ENCODE peak calls at places on chromosomes 1 and 21, in ten cellular contexts. Q is stomach, E is GM12878, U is H54, W is lower leg skin, A is GM12892, S is body of pancreas, N is IMR-90, C is esophagus muscularis mucosa, G is tibial nerve. P is an unnamed sample.

GRCh38 chr1:25523512-25523911 is 19.9 kb upstream of the LDLRAP1 start:
- DNase-seq in Q (no peak), E (no peak), U (no peak), W (no peak), A (no peak), S (no peak), N (peak; percentile 46), C (no peak), G (no peak), P (no peak)

GRCh38 chr1:86866665-86867064 is 47.3 kb downstream of the SELENOF start:
- DNase-seq in Q (no peak), E (no peak), U (no peak), W (no peak), A (no peak), S (no peak), N (peak; percentile 87), C (no peak), G (no peak), P (no peak)

GRCh38 chr1:115077286-115077983 is 11.9 kb downstream of the TSPAN2 start:
- DNase-seq in Q (no peak), E (no peak), U (no peak), W (no peak), A (no peak), S (no peak), N (no peak), C (no peak), G (no peak), P (no peak)

GRCh38 chr1:83769594-83770321 is 229.2 kb downstream of the TTLL7 start:
- DNase-seq in Q (no peak), E (no peak), U (no peak), W (no peak), A (no peak), S (no peak), N (no peak), C (no peak), G (no peak), P (no peak)

GRCh38 chr1:182175340-182176068 is 114.0 kb upstream of the ZNF648 start:
- DNase-seq in Q (no peak), E (no peak), U (no peak), W (no peak), A (no peak), S (no peak), N (no peak), C (no peak), G (no peak), P (no peak)

GRCh38 chr1:223319913-223320600 is 43.9 kb downstream of the SUSD4 start:
- DNase-seq in Q (no peak), E (no peak), U (no peak), W (no peak), A (no peak), S (no peak), N (no peak), C (no peak), G (no peak), P (no peak)

GRCh38 chr1:77975386-77975785 is 3.5 kb downstream of the FUBP1 start:
- DNase-seq in Q (no peak), E (no peak), U (no peak), W (no peak), A (no peak), S (no peak), N (peak; percentile 40), C (no peak), G (no peak), P (no peak)

GRCh38 chr1:230124187-230125128 is 57.4 kb downstream of the GALNT2 start:
- DNase-seq in Q (no peak), E (no peak), U (no peak), W (no peak), A (no peak), S (no peak), N (no peak), C (no peak), G (no peak), P (no peak)

GRCh38 chr1:4045397-4046010 is 145.4 kb upstream of the C1orf174 start:
- DNase-seq in Q (no peak), E (no peak), U (no peak), W (peak; percentile 53), A (no peak), S (no peak), N (no peak), C (no peak), G (no peak), P (no peak)

GRCh38 chr1:79131626-79132025 is 125.1 kb upstream of the ADGRL4 start:
- DNase-seq in Q (no peak), E (no peak), U (no peak), W (no peak), A (no peak), S (no peak), N (no peak), C (no peak), G (no peak), P (no peak)

GRCh38 chr21:44082648-44083436 is 24.4 kb upstream of the PWP2 start:
- DNase-seq in Q (peak; percentile 73), E (no peak), U (no peak), W (peak; percentile 63), A (no peak), S (no peak), N (no peak), C (no peak), G (no peak), P (no peak)

GRCh38 chr1:97832490-97832889 is 88.3 kb downstream of the DPYD start:
- DNase-seq in Q (no peak), E (no peak), U (no peak), W (no peak), A (no peak), S (no peak), N (no peak), C (no peak), G (no peak), P (no peak)

GRCh38 chr1:227943354-227943753 is 4.4 kb downstream of the WNT9A start:
- DNase-seq in Q (no peak), E (no peak), U (no peak), W (no peak), A (no peak), S (no peak), N (no peak), C (no peak), G (no peak), P (peak; percentile 4)

GRCh38 chr1:23524716-23525401 is 6.2 kb downstream of the E2F2 start:
- DNase-seq in Q (peak; percentile 65), E (no peak), U (no peak), W (no peak), A (peak; percentile 49), S (no peak), N (no peak), C (no peak), G (no peak), P (peak; percentile 55)

GRCh38 chr21:45741691-45742090 is 98.2 kb downstream of the PCBP3 start:
- DNase-seq in Q (no peak), E (no peak), U (no peak), W (no peak), A (no peak), S (no peak), N (peak; percentile 10), C (no peak), G (no peak), P (no peak)

GRCh38 chr1:21216835-21217811 is 40.4 kb upstream of the EIF4G3 start:
- DNase-seq in Q (peak; percentile 65), E (no peak), U (no peak), W (no peak), A (peak; percentile 48), S (peak; percentile 71), N (peak; percentile 39), C (no peak), G (peak; percentile 33), P (peak; percentile 54)

GRCh38 chr1:56094168-56094567 is 485.2 kb downstream of the PLPP3 start:
- DNase-seq in Q (no peak), E (no peak), U (no peak), W (no peak), A (no peak), S (no peak), N (no peak), C (no peak), G (no peak), P (no peak)

GRCh38 chr1:9233241-9233941 is 1.2 kb upstream of the H6PD start:
- DNase-seq in Q (peak; percentile 70), E (no peak), U (no peak), W (peak; percentile 98), A (no peak), S (peak; percentile 66), N (peak; percentile 66), C (peak; percentile 95), G (peak; percentile 78), P (peak; percentile 97)
- TF ChIP-seq POLR2A in Q (no peak), E (no peak), U (no peak), W (no peak), A (no peak), S (peak; percentile 40), N (no peak), C (peak; percentile 10), G (no peak), P (peak; percentile 86)

GRCh38 chr1:942864-943533 is 16.1 kb downstream of the NOC2L start:
- DNase-seq in Q (no peak), E (no peak), U (no peak), W (no peak), A (no peak), S (no peak), N (peak; percentile 61), C (no peak), G (no peak), P (no peak)
- TF ChIP-seq POLR2A in Q (no peak), E (no peak), U (no peak), W (no peak), A (peak; percentile 27), S (peak; percentile 16), N (no peak), C (no peak), G (no peak), P (no peak)

GRCh38 chr1:9249534-9250335 is 15.2 kb downstream of the H6PD start:
- DNase-seq in Q (peak; percentile 64), E (no peak), U (peak; percentile 44), W (no peak), A (peak; percentile 61), S (peak; percentile 73), N (peak; percentile 44), C (no peak), G (no peak), P (peak; percentile 58)
- TF ChIP-seq POLR2A in Q (no peak), E (no peak), U (no peak), W (no peak), A (no peak), S (no peak), N (no peak), C (no peak), G (no peak), P (peak; percentile 30)

DNA sequence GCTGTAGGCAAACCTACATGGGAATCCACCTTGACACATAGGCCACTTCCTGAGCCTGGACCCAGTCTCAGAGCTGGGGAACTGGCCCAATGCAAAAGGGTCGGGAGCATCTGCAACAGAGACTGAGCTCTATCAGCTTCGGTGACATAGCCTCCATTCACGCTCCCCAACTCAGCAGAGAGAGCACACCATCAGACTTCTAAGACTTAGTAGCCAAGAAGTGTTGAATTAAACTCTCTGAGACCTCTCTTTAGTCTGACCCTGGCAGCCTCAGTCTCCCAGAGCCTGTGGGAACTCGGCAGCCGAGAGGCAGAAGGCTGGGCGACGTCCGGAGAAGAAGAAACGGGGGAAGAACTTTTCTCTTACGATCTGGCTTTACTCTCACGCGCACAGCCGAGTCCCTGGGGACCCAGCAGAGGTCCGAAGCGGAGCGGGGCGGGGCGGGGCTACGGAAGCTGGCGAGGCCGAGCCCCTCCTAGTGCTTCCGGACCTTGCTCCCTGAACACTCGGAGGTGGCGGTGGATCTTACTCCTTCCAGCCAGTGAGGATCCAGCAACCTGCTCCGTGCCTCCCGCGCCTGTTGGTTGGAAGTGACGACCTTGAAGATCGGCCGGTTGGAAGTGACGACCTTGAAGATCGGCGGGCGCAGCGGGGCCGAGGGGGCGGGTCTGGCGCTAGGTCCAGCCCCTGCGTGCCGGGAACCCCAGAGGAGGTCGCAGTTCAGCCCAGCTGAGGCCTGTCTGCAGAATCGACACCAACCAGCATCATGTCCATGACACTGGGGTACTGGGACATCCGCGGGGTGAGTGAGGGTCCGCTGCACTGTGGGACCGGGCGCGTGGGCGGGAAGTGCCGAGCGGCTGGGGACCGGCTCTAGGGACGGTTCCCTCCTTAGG is at the start of gene GSTM4:
- DNase-seq in Q (peak; percentile 88), E (peak; percentile 47), U (peak; percentile 51), W (peak; percentile 96), A (peak; percentile 84), S (peak; percentile 83), N (peak; percentile 61), C (peak; percentile 97), G (peak; percentile 77), P (peak; percentile 88)
- TF ChIP-seq POLR2A in Q (no peak), E (peak; percentile 77), U (peak; percentile 38), W (no peak), A (peak; percentile 42), S (peak; percentile 79), N (no peak), C (no peak), G (no peak), P (peak; percentile 52)

P was measured in right lobe of liver.